ENCODE peak calls at places on chromosomes 1 and 21, in eight cellular contexts. D is stimulated activated CD4-positive, alpha-beta T cell treated with anti-CD3 and anti-CD28 coated beads, Interleukin-1b, Interleukin-23, amount 100 ng/mL, for 4 hours; V is A172; F is MCF 10A; O is GM12892; K is left cardiac atrium; J is GM23248; C is tibial artery. Z is an unnamed sample.
A peak's percentile ranks its signal among the peaks of the same experiment; 100 is the strongest.

GRCh38 chr1:56578664-56578962 is 750 bp downstream of the PLPP3 start:
- DNase-seq in D (no peak), V (peak; percentile 10), F (no peak), O (no peak), K (no peak), J (no peak), C (no peak), Z (no peak)

GRCh38 chr1:116375884-116376733 is 3.1 kb downstream of the ATP1A1 start:
- DNase-seq in D (peak; percentile 30), V (peak; percentile 70), F (peak; percentile 98), O (no peak), K (peak; percentile 88), J (peak; percentile 92), C (peak; percentile 89), Z (no peak)

GRCh38 chr1:79982218-79982617 is 975.7 kb upstream of the ADGRL4 start:
- DNase-seq in D (no peak), V (no peak), F (peak; percentile 71), O (no peak), K (peak; percentile 76), J (peak; percentile 59), C (peak; percentile 48), Z (no peak)

GRCh38 chr1:26263212-26263611 is 16.7 kb upstream of the SH3BGRL3 start:
- DNase-seq in D (no peak), V (no peak), F (no peak), O (no peak), K (no peak), J (no peak), C (no peak), Z (no peak)

GRCh38 chr1:21496063-21496462 is 13.2 kb upstream of the ALPL start:
- DNase-seq in D (no peak), V (no peak), F (no peak), O (no peak), K (no peak), J (no peak), C (no peak), Z (no peak)

GRCh38 chr1:236421022-236421421 is 26.9 kb downstream of the EDARADD start:
- DNase-seq in D (no peak), V (peak; percentile 71), F (peak; percentile 84), O (no peak), K (no peak), J (peak; percentile 66), C (no peak), Z (no peak)

GRCh38 chr21:42555756-42556438 is 42.2 kb downstream of the SLC37A1 start:
- DNase-seq in D (no peak), V (no peak), F (no peak), O (no peak), K (peak; percentile 12), J (no peak), C (no peak), Z (no peak)

GRCh38 chr1:198763298-198763714 is 124.5 kb downstream of the PTPRC start:
- DNase-seq in D (no peak), V (peak; percentile 72), F (peak; percentile 33), O (no peak), K (no peak), J (peak; percentile 32), C (no peak), Z (no peak)

GRCh38 chr1:56394298-56394697 is 185.1 kb downstream of the PLPP3 start:
- DNase-seq in D (no peak), V (no peak), F (no peak), O (no peak), K (no peak), J (no peak), C (peak; percentile 67), Z (no peak)